ENCODE peak calls at places on chromosomes 12 and 14, in five cellular contexts. N, Q, U, F and E are unnamed samples.

GRCh38 chr14:45658226-45658916 is 405.4 kb upstream of the MIS18BP1 start:
- DNase-seq in N (no peak), Q (no peak), U (no peak), F (no peak), E (no peak)

GRCh38 chr14:92549853-92550244 is 36.3 kb downstream of the RIN3 start:
- DNase-seq in N (no peak), Q (no peak), U (no peak), F (no peak), E (no peak)

GRCh38 chr14:68780358-68781160 is 12.3 kb downstream of the ZFP36L1 start:
- DNase-seq in N (peak), Q (no peak), U (no peak), F (peak), E (no peak)

GRCh38 chr12:96720363-96720705 is 186.7 kb upstream of the NEDD1 start:
- DNase-seq in N (no peak), Q (peak), U (no peak), F (no peak), E (peak)

GRCh38 chr12:95574799-95575452 is 23.6 kb upstream of the USP44 start:
- DNase-seq in N (peak), Q (no peak), U (no peak), F (no peak), E (no peak)

GRCh38 chr14:54493293-54493692 is 4.5 kb upstream of the GMFB start:
- DNase-seq in N (no peak), Q (no peak), U (no peak), F (no peak), E (no peak)

GRCh38 chr14:51535443-51536044 is 116.2 kb upstream of the FRMD6 start:
- DNase-seq in N (no peak), Q (no peak), U (no peak), F (no peak), E (no peak)

GRCh38 chr14:49966304-49966809 is 73.5 kb downstream of the ARF6 start:
- DNase-seq in N (no peak), Q (no peak), U (no peak), F (no peak), E (no peak)

GRCh38 chr12:1117371-1117770 is 126.3 kb downstream of the ERC1 start:
- DNase-seq in N (peak), Q (no peak), U (no peak), F (no peak), E (no peak)

GRCh38 chr12:82789674-82790073 is 103.0 kb downstream of the TMTC2 start:
- DNase-seq in N (no peak), Q (no peak), U (no peak), F (no peak), E (no peak)

GRCh38 chr14:63770187-63770807 is 42.4 kb upstream of the SGPP1 start:
- DNase-seq in N (peak), Q (peak), U (peak), F (peak), E (peak)

GRCh38 chr14:41609704-41610183 is 3.1 kb downstream of the LRFN5 start:
- DNase-seq in N (peak), Q (peak), U (no peak), F (no peak), E (no peak)

GRCh38 chr14:34361504-34362011 is 100.5 kb downstream of the SPTSSA start:
- DNase-seq in N (no peak), Q (no peak), U (no peak), F (no peak), E (no peak)

GRCh38 chr12:55703976-55704761 is 3.5 kb downstream of the ITGA7 start:
- DNase-seq in N (no peak), Q (no peak), U (no peak), F (no peak), E (no peak)

GRCh38 chr12:7869137-7869536 is 3.6 kb downstream of the SLC2A14 start:
- DNase-seq in N (no peak), Q (no peak), U (no peak), F (no peak), E (no peak)

GRCh38 chr14:34722723-34723545 is 8.5 kb upstream of the CFL2 start:
- DNase-seq in N (peak), Q (peak), U (peak), F (peak), E (peak)

GRCh38 chr12:78121969-78122610 is 291.4 kb downstream of the NAV3 start:
- DNase-seq in N (peak), Q (no peak), U (no peak), F (no peak), E (no peak)

GRCh38 chr14:73460691-73461127 is 2.4 kb upstream of the NUMB start:
- DNase-seq in N (peak), Q (no peak), U (no peak), F (no peak), E (no peak)

GRCh38 chr12:109462868-109463692 is 14.0 kb downstream of the KCTD10 start:
- DNase-seq in N (peak), Q (no peak), U (no peak), F (no peak), E (no peak)

GRCh38 chr12:53340398-53340797 is 4.2 kb upstream of the SP7 start:
- DNase-seq in N (no peak), Q (peak), U (no peak), F (no peak), E (no peak)

GRCh38 chr12:26493656-26494055 is 298.3 kb downstream of the SSPN start:
- DNase-seq in N (no peak), Q (no peak), U (no peak), F (no peak), E (no peak)

GRCh38 chr14:99441918-99442317 is 38.7 kb downstream of the SETD3 start:
- DNase-seq in N (no peak), Q (no peak), U (no peak), F (no peak), E (no peak)

GRCh38 chr12:109795023-109795422 is 38.2 kb downstream of the TRPV4 start:
- DNase-seq in N (no peak), Q (no peak), U (no peak), F (no peak), E (no peak)

GRCh38 chr12:120539303-120539702 is 5.1 kb downstream of the RNF10 start:
- DNase-seq in N (peak), Q (no peak), U (no peak), F (no peak), E (no peak)

GRCh38 chr12:22459872-22460490 is 84.4 kb downstream of the C2CD5 start:
- DNase-seq in N (peak), Q (peak), U (no peak), F (no peak), E (peak)

GRCh38 chr14:29317423-29317822 is 550.8 kb downstream of the FOXG1 start:
- DNase-seq in N (no peak), Q (no peak), U (no peak), F (no peak), E (no peak)

GRCh38 chr14:51593397-51593796 is 58.3 kb upstream of the FRMD6 start:
- DNase-seq in N (no peak), Q (no peak), U (no peak), F (no peak), E (no peak)

GRCh38 chr14:78022059-78022458 is 148.1 kb upstream of the NRXN3 start:
- DNase-seq in N (peak), Q (peak), U (peak), F (peak), E (no peak)